ENCODE peak calls at places on chromosomes 5 and 9, in five cellular contexts. T is heart right ventricle, S is progenitor cell of endocrine pancreas, H is mesothelial cell of epicardium, Q is dorsolateral prefrontal cortex. Z is an unnamed sample.

GRCh38 chr9:112793213-112793810 is 42.8 kb downstream of the SNX30 start:
- DNase-seq in T (peak; percentile 71), S (peak; percentile 12), H (no peak), Q (no peak), Z (no peak)

GRCh38 chr5:163105456-163105855 is 331.9 kb upstream of the CCNG1 start:
- DNase-seq in T (no peak), S (no peak), H (no peak), Q (no peak), Z (no peak)

GRCh38 chr5:17802256-17802655 is 168.0 kb downstream of the TAF11L14 start:
- DNase-seq in T (no peak), S (no peak), H (no peak), Q (peak; percentile 37), Z (no peak)

GRCh38 chr5:77379558-77380061 is 112.5 kb downstream of the WDR41 start:
- DNase-seq in T (no peak), S (no peak), H (no peak), Q (no peak), Z (no peak)

GRCh38 chr9:106502930-106503329 is 360.0 kb upstream of the ZNF462 start:
- DNase-seq in T (no peak), S (no peak), H (no peak), Q (no peak), Z (no peak)

GRCh38 chr5:159916841-159917761 is 819 bp downstream of the ADRA1B start:
- DNase-seq in T (no peak), S (no peak), H (no peak), Q (no peak), Z (no peak)

GRCh38 chr9:91164724-91165520 is 196.8 kb downstream of the AUH start:
- DNase-seq in T (peak; percentile 64), S (no peak), H (peak; percentile 58), Q (no peak), Z (no peak)

GRCh38 chr5:180831139-180832080 is 28.8 kb upstream of the MGAT1 start:
- DNase-seq in T (peak; percentile 90), S (peak; percentile 60), H (peak; percentile 77), Q (peak; percentile 87), Z (peak; percentile 76)

GRCh38 chr9:135345775-135346433 is 133.7 kb upstream of the PPP1R26 start:
- DNase-seq in T (no peak), S (no peak), H (no peak), Q (no peak), Z (no peak)

GRCh38 chr9:19405771-19406170 is 3.0 kb upstream of the ACER2 start:
- DNase-seq in T (no peak), S (no peak), H (no peak), Q (peak; percentile 6), Z (peak; percentile 46)

GRCh38 chr5:148720257-148720656 is 65.9 kb upstream of the HTR4 start:
- DNase-seq in T (no peak), S (no peak), H (no peak), Q (no peak), Z (no peak)

GRCh38 chr9:71812385-71812784 is 44.1 kb upstream of the CEMIP2 start:
- DNase-seq in T (peak; percentile 18), S (no peak), H (no peak), Q (peak; percentile 35), Z (no peak)

GRCh38 chr9:17130285-17130684 is 4.6 kb upstream of the CNTLN start:
- DNase-seq in T (no peak), S (no peak), H (no peak), Q (no peak), Z (no peak)

GRCh38 chr5:177186645-177187044 is 53.1 kb downstream of the NSD1 start:
- DNase-seq in T (no peak), S (no peak), H (no peak), Q (no peak), Z (no peak)

GRCh38 chr5:171426266-171426665 is 6.8 kb downstream of the FGF18 start:
- DNase-seq in T (no peak), S (no peak), H (no peak), Q (no peak), Z (no peak)

GRCh38 chr9:130632841-130633240 is 31.6 kb upstream of the PRDM12 start:
- DNase-seq in T (no peak), S (no peak), H (no peak), Q (no peak), Z (no peak)

GRCh38 chr9:116899337-116900006 is 212.4 kb downstream of the TRIM32 start:
- DNase-seq in T (no peak), S (no peak), H (no peak), Q (no peak), Z (no peak)

GRCh38 chr9:89553451-89554020 is 51.3 kb upstream of the GADD45G start:
- DNase-seq in T (no peak), S (no peak), H (no peak), Q (no peak), Z (no peak)

GRCh38 chr9:34987160-34988040 is 2.1 kb upstream of the DNAJB5 start:
- DNase-seq in T (no peak), S (no peak), H (no peak), Q (no peak), Z (no peak)

GRCh38 chr5:158477214-158477613 is 618.3 kb upstream of the CLINT1 start:
- DNase-seq in T (no peak), S (no peak), H (no peak), Q (no peak), Z (no peak)

GRCh38 chr9:99026271-99026955 is 78.5 kb upstream of the TGFBR1 start:
- DNase-seq in T (no peak), S (no peak), H (no peak), Q (no peak), Z (no peak)

GRCh38 chr5:175285263-175285662 is 158.7 kb downstream of the DRD1 start:
- DNase-seq in T (no peak), S (no peak), H (no peak), Q (no peak), Z (no peak)

GRCh38 chr9:22208846-22209585 is 199.9 kb upstream of the CDKN2B start:
- DNase-seq in T (no peak), S (no peak), H (no peak), Q (no peak), Z (no peak)

GRCh38 chr9:22210262-22210661 is 201.2 kb upstream of the CDKN2B start:
- DNase-seq in T (no peak), S (no peak), H (no peak), Q (no peak), Z (no peak)

GRCh38 chr9:22204240-22204639 is 195.1 kb upstream of the CDKN2B start:
- DNase-seq in T (no peak), S (no peak), H (no peak), Q (no peak), Z (no peak)

GRCh38 chr9:22203371-22204138 is 194.4 kb upstream of the CDKN2B start:
- DNase-seq in T (no peak), S (no peak), H (no peak), Q (no peak), Z (no peak)

GRCh38 chr9:22206833-22207232 is 197.7 kb upstream of the CDKN2B start:
- DNase-seq in T (no peak), S (no peak), H (no peak), Q (no peak), Z (no peak)
- TF ChIP-seq CTCF in T (no peak), S (no peak), H (no peak), Q (no peak), Z (no peak)

DNA sequence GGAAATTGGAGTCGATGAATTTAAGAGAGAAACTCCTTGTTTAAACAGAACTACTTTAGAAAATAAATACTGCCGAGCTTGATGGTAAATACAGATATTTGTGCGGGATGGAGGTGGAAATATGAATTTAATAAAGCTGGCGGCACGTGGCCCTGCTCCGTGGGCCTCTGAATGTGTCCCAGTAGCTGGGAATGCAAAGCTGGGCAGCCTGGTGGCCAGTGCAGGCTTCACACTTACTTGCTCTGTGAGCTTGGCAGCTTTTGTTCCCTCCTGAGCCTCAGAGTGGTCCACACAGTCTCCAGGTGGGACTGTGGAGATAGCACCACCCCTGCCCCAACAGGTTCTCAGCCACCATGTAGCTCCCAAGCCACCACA is 45.9 kb downstream of the BARX1 start:
- DNase-seq in T (no peak), S (no peak), H (no peak), Q (no peak), Z (no peak)
- TF ChIP-seq CTCF in T (no peak), S (peak; percentile 49), H (no peak), Q (no peak), Z (no peak)

DNA sequence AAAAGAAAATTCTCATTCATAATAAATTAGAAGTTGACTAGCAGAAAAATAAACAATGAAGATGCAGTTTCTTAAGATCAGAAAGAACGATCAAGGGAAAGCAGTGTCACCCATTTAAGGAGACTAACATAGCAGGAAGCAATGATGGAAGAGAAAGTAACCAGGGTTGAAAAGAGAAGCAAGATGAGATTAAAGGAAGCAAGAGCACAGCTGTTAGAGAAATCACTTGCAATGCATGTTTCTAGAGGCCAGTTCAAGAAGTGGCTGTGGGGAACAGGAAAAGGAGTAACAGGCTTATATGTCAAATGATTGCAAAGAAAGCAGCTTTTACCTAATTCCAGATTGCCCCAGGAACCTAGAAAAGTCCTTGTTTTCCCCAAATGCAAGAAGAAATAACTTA is 46.8 kb upstream of the SLC1A1 start:
- DNase-seq in T (no peak), S (no peak), H (no peak), Q (no peak), Z (no peak)
- TF ChIP-seq CTCF in T (no peak), S (no peak), H (no peak), Q (no peak), Z (no peak)

DNA sequence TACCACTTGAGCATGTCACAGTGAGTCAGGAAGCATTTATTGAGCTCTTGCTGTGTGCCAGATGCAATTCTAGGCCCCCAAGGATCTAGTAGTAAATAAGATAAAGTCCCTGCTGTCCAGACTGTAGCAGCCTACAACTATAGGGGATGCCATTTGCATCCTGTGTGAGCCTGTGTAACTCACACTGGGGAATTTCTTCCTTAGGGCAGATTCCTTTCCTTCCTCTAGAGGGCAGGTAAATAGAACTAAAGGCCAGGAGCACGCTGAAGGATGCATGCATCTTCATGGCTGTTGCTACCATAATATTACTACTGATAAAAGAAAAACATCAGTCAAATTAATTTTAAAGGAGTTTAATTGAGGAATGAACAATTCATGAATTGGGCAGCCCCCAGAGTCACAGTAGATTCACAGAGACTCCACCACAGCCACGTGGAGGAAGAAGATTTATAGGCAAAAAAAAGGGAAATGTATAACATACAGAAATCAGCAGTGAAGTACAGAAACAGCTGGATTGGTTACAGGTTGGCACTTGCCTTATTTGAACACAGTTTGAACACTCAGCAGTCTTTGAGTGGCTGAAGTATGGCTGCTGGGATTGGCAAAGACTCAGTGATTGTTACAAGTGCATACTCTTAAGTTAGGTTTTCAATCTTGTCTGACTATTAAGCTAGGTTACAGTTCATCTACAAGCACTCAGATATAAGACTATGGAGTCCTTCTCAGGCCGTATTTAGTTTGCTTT is 98.9 kb downstream of the ACTL7B start:
- DNase-seq in T (no peak), S (no peak), H (no peak), Q (no peak), Z (no peak)
- TF ChIP-seq CTCF in T (no peak), S (peak; percentile 44), H (no peak), Q (no peak), Z (peak; percentile 15)

Z was measured in D721Med.